ENCODE peak calls at places on chromosomes 16 and 17, in four cellular contexts. F, Y, X and V are unnamed samples.

GRCh38 chr17:76271669-76272540 is 6.8 kb downstream of the UBALD2 start:
- DNase-seq in F (peak; percentile 58), Y (no peak), X (no peak), V (no peak)

GRCh38 chr16:31077592-31078199 is 3.5 kb downstream of the ZNF646 start:
- DNase-seq in F (no peak), Y (no peak), X (no peak), V (no peak)

GRCh38 chr16:27520982-27521673 is 28.6 kb downstream of the GTF3C1 start:
- DNase-seq in F (no peak), Y (no peak), X (peak; percentile 29), V (no peak)

GRCh38 chr16:19292186-19292585 is 6.7 kb downstream of the CLEC19A start:
- DNase-seq in F (no peak), Y (no peak), X (no peak), V (no peak)

GRCh38 chr17:16491703-16492612 is at the start of gene LRRC75A:
- DNase-seq in F (peak; percentile 59), Y (peak; percentile 53), X (no peak), V (no peak)

GRCh38 chr16:21625026-21625425 is 25.6 kb downstream of the METTL9 start:
- DNase-seq in F (no peak), Y (no peak), X (no peak), V (no peak)

GRCh38 chr16:705748-706188 is at the start of gene FBXL16:
- DNase-seq in F (no peak), Y (no peak), X (no peak), V (no peak)

GRCh38 chr16:14509055-14509454 is 121.0 kb downstream of the PARN start:
- DNase-seq in F (no peak), Y (peak; percentile 62), X (no peak), V (no peak)

GRCh38 chr17:77374170-77374936 is 233.6 kb downstream of the SEC14L1 start:
- DNase-seq in F (peak; percentile 87), Y (no peak), X (no peak), V (peak; percentile 69)

GRCh38 chr17:30838187-30838807 is 6.5 kb downstream of the ATAD5 start:
- DNase-seq in F (no peak), Y (no peak), X (no peak), V (no peak)

GRCh38 chr16:46972429-46972970 is 974 bp downstream of the DNAJA2 start:
- DNase-seq in F (no peak), Y (peak; percentile 56), X (no peak), V (no peak)

GRCh38 chr17:52885882-52886281 is 727.4 kb upstream of the CA10 start:
- DNase-seq in F (no peak), Y (no peak), X (no peak), V (no peak)

GRCh38 chr16:23254338-23254737 is 47.8 kb upstream of the SCNN1B start:
- DNase-seq in F (no peak), Y (no peak), X (no peak), V (no peak)

GRCh38 chr17:980406-981291 is 1.1 kb upstream of the NXN start:
- DNase-seq in F (peak; percentile 81), Y (peak; percentile 77), X (no peak), V (peak; percentile 72)

GRCh38 chr17:61401280-61402072 is 1.8 kb downstream of the TBX2 start:
- DNase-seq in F (no peak), Y (no peak), X (no peak), V (no peak)

GRCh38 chr17:35713069-35713728 is 18.2 kb upstream of the RASL10B start:
- DNase-seq in F (no peak), Y (no peak), X (peak; percentile 62), V (no peak)

GRCh38 chr16:67628216-67628615 is 16.7 kb upstream of the CARMIL2 start:
- DNase-seq in F (no peak), Y (no peak), X (no peak), V (no peak)

GRCh38 chr16:48613061-48613957 is 3.3 kb upstream of the N4BP1 start:
- DNase-seq in F (peak; percentile 25), Y (no peak), X (no peak), V (no peak)

GRCh38 chr17:2024572-2025219 is 438 bp downstream of the RTN4RL1 start:
- DNase-seq in F (no peak), Y (no peak), X (no peak), V (no peak)

GRCh38 chr16:61555718-61556441 is 480.4 kb downstream of the CDH8 start:
- DNase-seq in F (no peak), Y (no peak), X (no peak), V (no peak)

GRCh38 chr16:84650062-84650991 is 2.0 kb downstream of the KLHL36 start:
- DNase-seq in F (no peak), Y (peak; percentile 60), X (no peak), V (no peak)

GRCh38 chr16:13883881-13884280 is 36.1 kb upstream of the ERCC4 start:
- DNase-seq in F (no peak), Y (no peak), X (no peak), V (no peak)

GRCh38 chr16:48165961-48166578 is 10.3 kb upstream of the ABCC12 start:
- DNase-seq in F (no peak), Y (no peak), X (no peak), V (no peak)

GRCh38 chr17:20896153-20896649 is 146.6 kb downstream of the USP22 start:
- DNase-seq in F (peak; percentile 38), Y (no peak), X (no peak), V (no peak)

GRCh38 chr17:79117905-79118487 is 43.4 kb downstream of the ENGASE start:
- DNase-seq in F (no peak), Y (no peak), X (no peak), V (no peak)

GRCh38 chr16:2008009-2008526 is 1.6 kb downstream of the ZNF598 start:
- DNase-seq in F (no peak), Y (no peak), X (no peak), V (no peak)

GRCh38 chr16:57092786-57093301 is 461 bp downstream of the CPNE2 start:
- DNase-seq in F (peak; percentile 46), Y (peak; percentile 62), X (no peak), V (no peak)

GRCh38 chr16:57094911-57095310 is 2.5 kb downstream of the CPNE2 start:
- DNase-seq in F (no peak), Y (no peak), X (no peak), V (no peak)

GRCh38 chr16:57091200-57091989 is 988 bp upstream of the CPNE2 start:
- DNase-seq in F (peak; percentile 33), Y (peak; percentile 67), X (peak; percentile 19), V (peak; percentile 41)

GRCh38 chr16:57093845-57094564 is 1.6 kb downstream of the CPNE2 start:
- DNase-seq in F (no peak), Y (no peak), X (no peak), V (no peak)

GRCh38 chr16:57091990-57092785 is at the start of gene CPNE2:
- DNase-seq in F (peak; percentile 59), Y (peak; percentile 71), X (no peak), V (no peak)
- TF ChIP-seq CTCF in F (no peak), Y (no peak), X (no peak), V (no peak)

DNA sequence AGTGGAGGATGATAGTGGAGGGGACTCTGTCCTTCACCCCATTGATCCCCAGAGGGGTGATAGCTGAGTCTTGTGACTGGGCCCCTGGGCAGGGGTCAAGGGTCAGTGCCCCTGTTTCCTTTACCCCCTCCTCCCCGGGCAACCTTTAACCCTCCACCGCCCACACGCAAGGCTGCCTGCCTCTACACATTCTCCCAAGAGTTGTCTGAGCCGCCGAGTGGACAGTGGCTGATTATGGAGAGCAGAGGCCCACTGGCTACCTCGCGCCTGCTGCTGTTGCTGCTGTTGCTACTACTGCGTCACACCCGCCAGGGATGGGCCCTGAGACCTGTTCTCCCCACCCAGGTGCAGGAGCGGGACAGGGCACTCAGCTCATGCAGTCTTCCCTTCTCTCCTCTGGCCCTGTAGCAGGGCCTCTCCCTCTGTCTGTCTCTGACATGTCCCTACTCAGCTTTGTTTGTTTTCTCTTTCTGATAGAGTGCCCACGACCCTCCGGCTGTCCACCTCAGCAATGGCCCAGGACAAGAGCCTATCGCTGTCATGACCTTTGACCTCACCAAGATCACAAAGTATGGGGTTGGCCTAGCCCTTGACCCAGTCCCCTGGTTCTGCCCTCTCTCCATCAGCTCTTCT is at the start of gene SHBG:
- DNase-seq in F (no peak), Y (no peak), X (no peak), V (no peak)
- H3K27ac ChIP-seq in F (no peak within 1 kb of the TSS), Y (peak within 1 kb of the TSS; percentile 9), X (no peak within 1 kb of the TSS), V (no peak within 1 kb of the TSS)

GRCh38 chr16:58422809-58423208 is 30.5 kb downstream of the GINS3 start:
- DNase-seq in F (no peak), Y (no peak), X (no peak), V (no peak)
- TF ChIP-seq CTCF in F (no peak), Y (no peak), X (no peak), V (no peak)

GRCh38 chr16:71899171-71899570 is 3.8 kb downstream of the IST1 start:
- DNase-seq in F (no peak), Y (no peak), X (no peak), V (no peak)

GRCh38 chr16:71902656-71903365 is 7.5 kb downstream of the IST1 start:
- DNase-seq in F (no peak), Y (no peak), X (no peak), V (no peak)

GRCh38 chr16:71903608-71904007 is 8.3 kb downstream of the IST1 start:
- DNase-seq in F (no peak), Y (no peak), X (no peak), V (no peak)

GRCh38 chr16:71896688-71897368 is 1.5 kb downstream of the IST1 start:
- DNase-seq in F (no peak), Y (no peak), X (no peak), V (no peak)

GRCh38 chr16:71900336-71900735 is 5.0 kb downstream of the IST1 start:
- DNase-seq in F (no peak), Y (no peak), X (no peak), V (no peak)
- H3K27ac ChIP-seq in F (no peak overlapping the region), Y (no peak overlapping the region), X (peak overlapping the region; percentile 20), V (no peak overlapping the region)

GRCh38 chr17:29593546-29594440 is 861 bp downstream of the ANKRD13B start:
- DNase-seq in F (no peak), Y (no peak), X (no peak), V (no peak)
- TF ChIP-seq CTCF in F (no peak), Y (peak; percentile 52), X (no peak), V (no peak)

DNA sequence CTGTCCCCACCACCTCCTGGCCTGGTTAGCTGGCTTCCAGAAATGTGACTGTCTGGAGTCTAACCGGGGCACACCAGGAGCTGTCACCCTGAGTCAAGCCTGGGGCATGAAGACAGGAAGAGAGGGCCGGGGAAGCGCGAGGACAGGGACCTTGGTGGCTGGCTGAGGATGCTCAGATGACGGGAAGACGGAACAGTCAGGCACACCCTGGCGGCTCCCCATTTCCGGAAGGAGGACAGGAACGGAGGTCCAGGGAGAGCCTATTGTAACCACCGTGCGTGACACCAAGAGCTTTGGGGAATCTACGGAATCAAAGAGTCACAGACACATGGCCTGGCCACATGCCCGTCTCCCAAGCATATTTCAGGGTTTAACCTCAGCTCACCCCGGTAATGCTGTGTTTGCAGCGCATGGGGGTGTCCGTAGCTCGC is 51.7 kb downstream of the SDK2 start:
- DNase-seq in F (no peak), Y (no peak), X (no peak), V (no peak)
- H3K27ac ChIP-seq in F (no peak overlapping the region), Y (no peak overlapping the region), X (no peak overlapping the region), V (peak overlapping the region; percentile 56)